ENCODE peak calls at places on chromosomes 16 and 17, in five cellular contexts. One of them, this sample, is unnamed.

GRCh38 chr17:43860927-43861622 is 14.1 kb downstream of the CD300LG start:
- DNase-seq in AG04450: no peak
- DNase-seq in thoracic aorta: peak
- DNase-seq in tibial artery: peak
- DNase-seq in type B pancreatic cell: no peak
- DNase-seq in this sample: no peak

GRCh38 chr16:30068750-30069574 is 3.4 kb downstream of the ALDOA start:
- DNase-seq in tibial artery: no peak
- DNase-seq in type B pancreatic cell: no peak
- DNase-seq in thoracic aorta: no peak
- DNase-seq in AG04450: no peak
- DNase-seq in this sample: no peak

GRCh38 chr17:75691371-75692290 is 24.5 kb downstream of the SAP30BP start:
- DNase-seq in type B pancreatic cell: no peak
- DNase-seq in tibial artery: no peak
- DNase-seq in thoracic aorta: no peak
- DNase-seq in AG04450: no peak
- DNase-seq in this sample: no peak

GRCh38 chr16:60077791-60078280 is 1343.7 kb upstream of the GOT2 start:
- DNase-seq in AG04450: no peak
- DNase-seq in type B pancreatic cell: no peak
- DNase-seq in tibial artery: no peak
- DNase-seq in thoracic aorta: no peak
- DNase-seq in this sample: no peak

GRCh38 chr16:9139965-9140364 is 48.5 kb downstream of the HAPSTR1 start:
- DNase-seq in AG04450: no peak
- DNase-seq in type B pancreatic cell: no peak
- DNase-seq in tibial artery: no peak
- DNase-seq in thoracic aorta: no peak
- DNase-seq in this sample: no peak

GRCh38 chr17:81322271-81323082 is 27.4 kb upstream of the SLC38A10 start:
- DNase-seq in type B pancreatic cell: no peak
- DNase-seq in thoracic aorta: no peak
- DNase-seq in tibial artery: no peak
- DNase-seq in AG04450: no peak
- DNase-seq in this sample: no peak

GRCh38 chr17:48520631-48521045 is 10.2 kb downstream of the HOXB1 start:
- DNase-seq in tibial artery: no peak
- DNase-seq in type B pancreatic cell: no peak
- DNase-seq in thoracic aorta: no peak
- DNase-seq in AG04450: no peak
- DNase-seq in this sample: no peak

GRCh38 chr16:12061336-12062055 is 85.0 kb downstream of the SNX29 start:
- DNase-seq in thoracic aorta: no peak
- DNase-seq in AG04450: no peak
- DNase-seq in tibial artery: no peak
- DNase-seq in type B pancreatic cell: no peak
- DNase-seq in this sample: no peak

GRCh38 chr16:90046122-90046970 is 27.1 kb upstream of the DBNDD1 start:
- DNase-seq in type B pancreatic cell: no peak
- DNase-seq in AG04450: no peak
- DNase-seq in tibial artery: no peak
- DNase-seq in thoracic aorta: no peak
- DNase-seq in this sample: no peak

DNA sequence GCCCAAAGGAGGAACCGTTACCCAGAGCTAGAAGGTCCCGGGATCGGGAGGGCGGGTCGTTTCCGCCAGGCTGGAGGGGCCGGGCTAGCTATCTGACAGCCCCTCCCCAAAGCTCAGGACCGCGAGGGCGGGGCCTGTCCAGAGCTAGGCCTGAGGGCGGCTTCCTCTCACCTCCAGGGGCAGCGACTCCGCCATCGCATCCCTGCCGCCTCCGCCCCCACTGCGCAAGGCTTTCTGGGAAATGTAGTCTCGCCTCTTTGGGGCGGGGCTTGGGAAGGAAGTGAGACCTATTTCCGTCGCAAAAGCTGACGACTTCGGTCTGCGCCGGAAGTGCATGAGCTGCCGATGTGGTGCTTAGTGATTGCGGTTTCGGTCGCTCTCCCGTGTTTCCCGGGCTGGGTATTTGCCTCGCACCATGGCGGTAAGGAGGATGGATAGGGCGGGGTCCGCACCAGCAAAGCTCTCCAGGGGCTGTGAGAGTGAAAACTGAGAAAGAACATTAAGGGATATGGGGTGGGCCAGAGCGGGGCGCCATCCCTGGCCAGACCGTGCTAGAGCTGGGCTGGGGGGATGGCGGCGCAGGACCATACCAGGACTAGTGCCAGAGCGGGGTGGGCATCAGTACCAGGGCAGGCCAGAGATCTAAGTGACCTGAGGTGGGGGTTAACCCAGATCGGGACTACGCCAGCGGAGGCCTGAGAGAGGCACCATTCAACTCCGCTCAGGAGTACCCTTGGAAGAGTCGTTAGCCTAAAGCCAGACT is at the start of gene TMEM208:
- DNase-seq in tibial artery: peak
- DNase-seq in AG04450: peak
- DNase-seq in thoracic aorta: peak
- DNase-seq in type B pancreatic cell: peak
- DNase-seq in this sample: peak
- TF ChIP-seq CTCF in tibial artery: peak
- TF ChIP-seq CTCF in AG04450: peak
- TF ChIP-seq CTCF in thoracic aorta: no peak
- TF ChIP-seq CTCF in type B pancreatic cell: peak
- TF ChIP-seq CTCF in this sample: peak

DNA sequence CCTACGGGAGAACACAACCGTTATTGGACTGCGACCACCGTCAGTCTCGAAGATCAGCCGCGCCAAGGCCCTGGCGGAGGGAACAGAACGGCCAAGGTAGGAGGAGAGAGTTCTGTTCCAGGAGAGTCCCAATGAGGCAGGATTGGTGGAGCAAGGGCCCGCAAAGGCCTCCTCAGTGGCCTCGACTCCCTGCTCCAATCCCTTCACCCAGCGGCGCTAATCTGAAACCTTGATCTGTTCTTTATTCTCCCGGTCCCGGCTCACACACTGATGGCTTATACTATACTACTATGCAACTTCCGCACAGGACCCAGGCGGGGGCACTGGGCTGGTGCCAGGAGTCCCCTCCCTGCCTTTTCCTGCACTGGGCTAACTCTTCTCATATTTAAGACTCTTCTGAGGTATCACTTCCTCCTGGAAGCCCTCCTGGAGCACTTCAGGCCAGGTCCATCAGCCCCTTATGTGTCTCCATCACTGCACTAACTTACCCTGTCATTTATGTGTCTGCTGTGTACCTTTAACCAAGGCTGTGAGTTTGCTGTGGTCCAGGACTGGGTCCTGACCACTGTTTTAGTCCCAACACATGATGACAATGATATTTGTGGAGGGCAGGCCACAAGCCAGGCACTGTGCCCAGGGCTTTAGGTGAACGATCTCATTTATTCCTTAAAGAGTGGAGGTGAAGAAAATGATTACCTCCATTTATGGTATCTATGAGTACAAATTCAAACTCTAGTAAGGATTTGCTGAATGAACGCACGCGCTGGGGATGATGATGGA is 6.9 kb downstream of the CCDC102A start:
- DNase-seq in AG04450: no peak
- DNase-seq in type B pancreatic cell: no peak
- DNase-seq in tibial artery: peak
- DNase-seq in thoracic aorta: no peak
- DNase-seq in this sample: no peak
- TF ChIP-seq CTCF in AG04450: no peak
- TF ChIP-seq CTCF in type B pancreatic cell: no peak
- TF ChIP-seq CTCF in tibial artery: no peak
- TF ChIP-seq CTCF in thoracic aorta: no peak
- TF ChIP-seq CTCF in this sample: no peak

GRCh38 chr17:39636587-39636926 is 387 bp upstream of the STARD3 start:
- DNase-seq in tibial artery: no peak
- DNase-seq in AG04450: no peak
- DNase-seq in thoracic aorta: no peak
- DNase-seq in type B pancreatic cell: no peak
- DNase-seq in this sample: no peak

GRCh38 chr17:39635614-39636176 is 1.2 kb upstream of the STARD3 start:
- DNase-seq in tibial artery: no peak
- DNase-seq in thoracic aorta: no peak
- DNase-seq in AG04450: no peak
- DNase-seq in type B pancreatic cell: no peak
- DNase-seq in this sample: no peak

GRCh38 chr17:39638317-39638716 is 1.4 kb downstream of the STARD3 start:
- DNase-seq in tibial artery: no peak
- DNase-seq in AG04450: no peak
- DNase-seq in thoracic aorta: no peak
- DNase-seq in type B pancreatic cell: no peak
- DNase-seq in this sample: no peak

GRCh38 chr17:39639043-39639442 is 2.1 kb downstream of the STARD3 start:
- DNase-seq in thoracic aorta: no peak
- DNase-seq in type B pancreatic cell: no peak
- DNase-seq in AG04450: no peak
- DNase-seq in tibial artery: no peak
- DNase-seq in this sample: no peak

GRCh38 chr17:39636927-39637736 is at the start of gene STARD3:
- DNase-seq in AG04450: peak
- DNase-seq in thoracic aorta: peak
- DNase-seq in type B pancreatic cell: peak
- DNase-seq in tibial artery: peak
- DNase-seq in this sample: peak
- TF ChIP-seq CTCF in AG04450: peak
- TF ChIP-seq CTCF in thoracic aorta: peak
- TF ChIP-seq CTCF in type B pancreatic cell: peak
- TF ChIP-seq CTCF in tibial artery: no peak
- TF ChIP-seq CTCF in this sample: no peak

DNA sequence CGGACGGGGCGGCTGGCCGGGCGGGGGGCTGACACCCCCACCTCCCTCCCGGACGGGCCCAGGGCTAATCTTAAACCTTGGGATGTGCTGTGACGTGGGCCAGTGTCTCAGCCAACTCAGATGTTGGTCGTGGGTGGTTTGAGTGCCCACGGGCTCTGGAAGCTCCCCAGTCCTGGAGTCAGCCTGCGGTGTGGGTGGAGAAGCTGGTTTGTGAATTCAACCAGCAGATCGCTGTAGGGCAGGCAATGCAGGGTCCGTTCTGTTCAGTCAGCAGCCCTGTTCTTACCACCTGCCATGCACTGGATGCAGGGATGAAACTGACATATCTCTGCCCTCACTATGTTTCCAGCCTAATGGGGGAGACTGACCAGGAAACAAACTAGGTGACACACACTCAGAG is 8.0 kb upstream of the ZNF500 start:
- DNase-seq in thoracic aorta: no peak
- DNase-seq in AG04450: no peak
- DNase-seq in type B pancreatic cell: no peak
- DNase-seq in tibial artery: no peak
- DNase-seq in this sample: no peak
- TF ChIP-seq CTCF in thoracic aorta: no peak
- TF ChIP-seq CTCF in AG04450: no peak
- TF ChIP-seq CTCF in type B pancreatic cell: no peak
- TF ChIP-seq CTCF in tibial artery: no peak
- TF ChIP-seq CTCF in this sample: no peak

GRCh38 chr16:3173892-3174617 is 13.9 kb upstream of the OR1F1 start:
- DNase-seq in tibial artery: no peak
- DNase-seq in thoracic aorta: no peak
- DNase-seq in type B pancreatic cell: no peak
- DNase-seq in AG04450: no peak
- DNase-seq in this sample: no peak
- TF ChIP-seq CTCF in tibial artery: no peak
- TF ChIP-seq CTCF in thoracic aorta: no peak
- TF ChIP-seq CTCF in type B pancreatic cell: peak
- TF ChIP-seq CTCF in AG04450: peak
- TF ChIP-seq CTCF in this sample: peak

DNA sequence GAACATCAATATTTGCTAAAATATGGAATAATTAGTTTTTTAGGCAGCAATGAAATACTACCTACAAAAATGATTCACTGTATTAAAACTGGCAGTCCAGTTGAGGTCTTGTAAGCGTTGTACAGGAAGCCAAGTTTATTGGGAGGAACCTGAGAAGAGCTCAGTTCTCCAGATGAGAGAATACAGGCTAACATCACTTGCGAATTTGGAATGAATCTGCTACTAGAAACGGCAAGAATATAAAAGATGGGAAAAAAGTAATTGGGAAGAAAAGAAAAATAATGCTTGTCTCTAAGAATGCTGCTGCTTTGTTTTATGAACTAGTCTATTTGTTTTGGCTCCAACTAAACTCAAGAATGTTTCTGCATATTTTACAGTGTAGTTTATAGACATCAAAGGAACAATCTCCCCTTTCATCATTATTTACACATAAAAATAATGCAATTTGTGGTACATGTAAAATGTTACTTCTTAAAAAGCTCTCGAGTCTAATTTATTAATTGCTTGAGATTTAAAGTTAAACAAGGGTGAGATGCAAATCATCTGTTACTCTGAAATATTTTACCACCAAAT is 162.0 kb upstream of the AXIN2 start:
- DNase-seq in thoracic aorta: no peak
- DNase-seq in AG04450: no peak
- DNase-seq in type B pancreatic cell: no peak
- DNase-seq in tibial artery: no peak
- DNase-seq in this sample: no peak
- TF ChIP-seq CTCF in thoracic aorta: no peak
- TF ChIP-seq CTCF in AG04450: no peak
- TF ChIP-seq CTCF in type B pancreatic cell: no peak
- TF ChIP-seq CTCF in tibial artery: no peak
- TF ChIP-seq CTCF in this sample: no peak

This sample was measured in AG09319.